ENCODE peak calls at places on chromosomes 4 and X, in four cellular contexts. W, V, B and F are unnamed samples.

GRCh38 chrX:53729756-53730155 is 43.2 kb upstream of the HUWE1 start:
- DNase-seq in W (no peak), B (no peak), V (no peak), F (no peak)

GRCh38 chr4:80309301-80310004 is 26.1 kb upstream of the CFAP299 start:
- DNase-seq in B (peak), V (no peak), W (peak), F (peak)

GRCh38 chrX:110317079-110317819 is 636 bp downstream of the AMMECR1 start:
- DNase-seq in B (peak), W (no peak), V (no peak), F (no peak)

GRCh38 chr4:38482696-38483095 is 181.3 kb upstream of the KLF3 start:
- DNase-seq in B (no peak), V (no peak), W (peak), F (no peak)

GRCh38 chrX:106973433-106974149 is 26.4 kb downstream of the MORC4 start:
- DNase-seq in W (no peak), V (no peak), B (no peak), F (no peak)

GRCh38 chr4:39435875-39436563 is 22.7 kb downstream of the RPL9 start:
- DNase-seq in B (no peak), W (no peak), V (no peak), F (no peak)

GRCh38 chr4:66357316-66357715 is 687.0 kb upstream of the EPHA5 start:
- DNase-seq in W (no peak), V (no peak), B (no peak), F (peak)

GRCh38 chr4:152079543-152080293 is 318.9 kb upstream of the GATB start:
- DNase-seq in W (no peak), V (no peak), B (no peak), F (no peak)

GRCh38 chr4:40283968-40284367 is 51.2 kb upstream of the CHRNA9 start:
- DNase-seq in B (no peak), V (no peak), W (peak), F (peak)

GRCh38 chr4:48543796-48544195 is 53.7 kb downstream of the ZAR1 start:
- DNase-seq in B (no peak), V (no peak), W (peak), F (no peak)

GRCh38 chr4:38980903-38981676 is 51.1 kb downstream of the TMEM156 start:
- DNase-seq in B (peak), W (peak), V (no peak), F (no peak)

GRCh38 chrX:149848855-149849254 is 32.1 kb upstream of the MAGEA8 start:
- DNase-seq in B (no peak), W (no peak), V (no peak), F (no peak)

GRCh38 chr4:15410750-15411149 is 17.1 kb upstream of the C1QTNF7 start:
- DNase-seq in V (no peak), W (no peak), B (no peak), F (no peak)

GRCh38 chr4:182752158-182752910 is 164.9 kb downstream of the DCTD start:
- DNase-seq in B (no peak), W (peak), V (no peak), F (peak)